ENCODE peak calls at places on chromosomes 4 and X, in five cellular contexts. T, P, L, E and N are unnamed samples.

GRCh38 chr4:40731792-40732245 is 17.9 kb upstream of the NSUN7 start:
- DNase-seq in P (peak; percentile 75), T (no peak), E (peak; percentile 45), L (no peak), N (no peak)

GRCh38 chr4:47933798-47934197 is 19.4 kb upstream of the NFXL1 start:
- DNase-seq in T (no peak), L (peak; percentile 41), P (no peak), E (no peak), N (no peak)

GRCh38 chrX:134602410-134602809 is 55.9 kb downstream of the PLAC1 start:
- DNase-seq in P (no peak), L (no peak), T (no peak), E (no peak), N (no peak)

GRCh38 chrX:72243472-72243871 is 4.6 kb upstream of the ERCC6L start:
- DNase-seq in P (no peak), T (no peak), L (no peak), E (no peak), N (no peak)

GRCh38 chr4:124019749-124020549 is 623.4 kb downstream of the SPRY1 start:
- DNase-seq in E (no peak), P (no peak), T (no peak), L (no peak), N (no peak)

GRCh38 chr4:176065365-176066249 is at the start of gene WDR17:
- DNase-seq in L (peak; percentile 66), T (peak; percentile 99), E (peak; percentile 86), P (peak; percentile 93), N (peak; percentile 89)

GRCh38 chr4:106691749-106692148 is 323.2 kb upstream of the GIMD1 start:
- DNase-seq in E (no peak), L (no peak), P (no peak), T (no peak), N (no peak)

GRCh38 chr4:68250151-68250930 is 4.8 kb upstream of the TMPRSS11B start:
- DNase-seq in P (no peak), L (no peak), E (no peak), T (no peak), N (no peak)

GRCh38 chr4:38529189-38530115 is 134.5 kb upstream of the KLF3 start:
- DNase-seq in P (peak; percentile 65), L (peak; percentile 92), T (peak; percentile 49), E (peak; percentile 67), N (no peak)

GRCh38 chrX:17377047-17377692 is 2.2 kb downstream of the NHS start:
- DNase-seq in E (peak; percentile 51), T (peak; percentile 68), L (peak; percentile 74), P (peak; percentile 32), N (peak; percentile 76)

GRCh38 chr4:80787306-80787705 is 243.2 kb upstream of the BMP3 start:
- DNase-seq in T (no peak), L (no peak), P (no peak), E (no peak), N (no peak)

GRCh38 chr4:168654206-168655174 is 157.6 kb downstream of the PALLD start:
- DNase-seq in T (peak; percentile 63), L (peak; percentile 49), E (peak; percentile 80), P (no peak), N (no peak)

GRCh38 chrX:66221856-66222255 is 57.8 kb downstream of the HEPH start:
- DNase-seq in L (no peak), P (no peak), T (no peak), E (no peak), N (no peak)

GRCh38 chr4:69088473-69088872 is 7.8 kb upstream of the UGT2B7 start:
- DNase-seq in T (no peak), L (no peak), P (no peak), E (no peak), N (no peak)

GRCh38 chr4:15457401-15458201 is 12.1 kb upstream of the CC2D2A start:
- DNase-seq in L (no peak), T (no peak), E (no peak), P (no peak), N (no peak)

GRCh38 chrX:100643943-100644587 is at the start of gene SRPX2:
- DNase-seq in E (peak; percentile 50), P (peak; percentile 39), L (peak; percentile 90), T (no peak), N (no peak)

GRCh38 chr4:26020083-26020668 is 106.2 kb downstream of the SMIM20 start:
- DNase-seq in P (peak; percentile 39), E (no peak), L (no peak), T (no peak), N (no peak)

GRCh38 chrX:80876877-80877276 is 67.2 kb upstream of the BRWD3 start:
- DNase-seq in T (no peak), E (no peak), L (no peak), P (no peak), N (no peak)

GRCh38 chrX:103446665-103447302 is 70.4 kb downstream of the BEX3 start:
- DNase-seq in L (no peak), T (peak; percentile 71), P (no peak), E (no peak), N (no peak)

GRCh38 chr4:18938343-18939109 is 917.0 kb upstream of the LCORL start:
- DNase-seq in T (no peak), E (no peak), P (no peak), L (no peak), N (no peak)

GRCh38 chr4:43234626-43235025 is 342.1 kb downstream of the GRXCR1 start:
- DNase-seq in L (no peak), T (peak; percentile 52), E (no peak), P (no peak), N (no peak)

GRCh38 chrX:28628101-28628500 is 40.9 kb downstream of the IL1RAPL1 start:
- DNase-seq in P (no peak), E (no peak), T (no peak), L (no peak), N (no peak)

GRCh38 chr4:38195911-38196310 is 235.7 kb downstream of the PTTG2 start:
- DNase-seq in P (no peak), L (no peak), T (no peak), E (no peak), N (no peak)

GRCh38 chr4:74042681-74043080 is 4.2 kb upstream of the CXCL3 start:
- DNase-seq in E (peak; percentile 43), P (no peak), T (peak; percentile 61), L (no peak), N (no peak)

GRCh38 chr4:1019726-1020470 is 8.5 kb downstream of the FGFRL1 start:
- DNase-seq in L (no peak), T (peak; percentile 85), P (no peak), E (no peak), N (no peak)

GRCh38 chr4:1022739-1023066 is 11.3 kb downstream of the FGFRL1 start:
- DNase-seq in P (no peak), L (no peak), E (peak; percentile 38), T (no peak), N (no peak)

GRCh38 chr4:1022051-1022738 is 10.8 kb downstream of the FGFRL1 start:
- DNase-seq in E (no peak), T (no peak), P (no peak), L (no peak), N (no peak)

GRCh38 chr4:1023241-1023640 is 11.8 kb downstream of the FGFRL1 start:
- DNase-seq in E (no peak), L (no peak), T (no peak), P (no peak), N (no peak)

DNA sequence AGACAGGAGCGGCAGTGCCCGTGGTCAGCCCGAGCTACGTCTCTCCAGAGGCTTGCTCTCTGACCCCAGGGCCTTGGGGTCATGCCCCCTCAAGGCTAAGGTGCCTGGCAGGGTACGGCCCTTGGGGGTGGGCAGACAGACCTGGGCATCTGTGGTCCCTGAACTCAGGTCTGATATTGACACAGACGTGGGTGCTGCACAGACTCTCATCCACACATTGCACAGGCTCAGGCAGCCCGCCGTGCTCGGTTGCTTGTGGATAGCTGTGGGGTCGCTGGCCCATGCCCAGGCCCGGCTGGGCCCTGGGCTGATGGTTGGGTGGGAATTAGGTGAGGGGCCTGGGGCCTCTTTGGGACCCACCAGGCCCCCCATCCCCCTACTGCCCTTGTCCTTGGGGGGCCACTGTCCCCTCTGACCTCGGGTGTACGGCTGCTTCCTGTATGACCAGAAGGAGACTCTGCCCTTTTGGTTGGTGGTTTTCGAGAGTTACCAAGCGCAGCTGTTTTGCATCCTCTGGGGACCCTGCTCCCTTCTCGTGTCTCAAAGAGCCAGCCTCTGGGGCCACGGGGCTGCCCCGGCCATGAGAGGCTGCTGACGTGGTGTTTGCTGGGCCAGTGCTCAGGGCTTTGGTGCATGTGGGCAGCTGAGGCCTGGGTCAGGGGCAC is 10.1 kb downstream of the FGFRL1 start:
- DNase-seq in P (no peak), L (no peak), T (no peak), E (peak; percentile 55), N (no peak)
- H3K27ac ChIP-seq in P (no peak overlapping the region), L (no peak overlapping the region), T (no peak overlapping the region), E (no peak overlapping the region), N (no peak overlapping the region)

GRCh38 chr4:186569533-186570192 is 14.3 kb upstream of the MTNR1A start:
- DNase-seq in L (no peak), P (no peak), E (no peak), T (no peak), N (no peak)
- H3K4me3 ChIP-seq in L (no peak overlapping the region), P (no peak overlapping the region), E (peak overlapping the region; percentile 19), T (no peak overlapping the region), N (peak overlapping the region; percentile 60)

DNA sequence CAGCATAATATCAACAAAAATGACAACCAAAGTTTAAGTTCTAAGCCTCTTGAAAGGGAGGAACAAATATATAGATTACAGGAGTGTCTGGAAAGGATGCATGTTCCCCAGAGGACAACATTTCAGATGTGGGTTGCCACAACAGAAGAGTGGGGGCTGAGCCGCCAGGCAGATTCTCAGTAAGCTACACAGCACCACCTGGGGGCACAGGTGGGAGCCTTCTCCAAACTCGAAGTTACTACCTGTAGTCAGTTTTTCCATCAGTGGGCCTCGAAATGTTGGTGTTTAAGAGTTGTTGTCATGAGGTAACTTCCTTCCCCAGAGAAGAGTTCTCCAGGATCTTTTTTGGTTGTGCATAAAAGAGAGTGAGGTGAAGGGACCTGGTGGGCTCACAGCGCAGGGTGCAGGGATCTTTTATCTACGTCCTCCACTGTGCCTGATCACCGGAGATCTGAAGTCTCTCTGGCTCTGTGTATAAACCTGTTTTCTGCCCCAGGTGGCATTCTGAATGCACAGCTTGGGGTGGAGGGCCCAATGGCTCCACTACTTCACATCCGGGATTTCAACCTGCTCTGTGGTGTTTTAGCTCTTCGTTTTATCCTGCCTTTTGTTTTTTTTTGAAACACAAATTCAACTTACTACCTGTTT is 58.4 kb upstream of the STS start:
- DNase-seq in T (peak; percentile 76), L (no peak), P (no peak), E (no peak), N (no peak)
- TF ChIP-seq CTCF in T (peak; percentile 85), L (peak; percentile 27), P (no peak), E (no peak), N (no peak)

GRCh38 chr4:13133700-13134099 is 350.4 kb downstream of the RAB28 start:
- DNase-seq in L (no peak), E (no peak), P (no peak), T (no peak), N (no peak)

GRCh38 chr4:13143234-13143633 is 340.9 kb downstream of the RAB28 start:
- DNase-seq in T (no peak), E (no peak), L (no peak), P (no peak), N (no peak)

GRCh38 chr4:13142191-13142590 is 341.9 kb downstream of the RAB28 start:
- DNase-seq in P (no peak), T (no peak), L (no peak), E (no peak), N (no peak)

DNA sequence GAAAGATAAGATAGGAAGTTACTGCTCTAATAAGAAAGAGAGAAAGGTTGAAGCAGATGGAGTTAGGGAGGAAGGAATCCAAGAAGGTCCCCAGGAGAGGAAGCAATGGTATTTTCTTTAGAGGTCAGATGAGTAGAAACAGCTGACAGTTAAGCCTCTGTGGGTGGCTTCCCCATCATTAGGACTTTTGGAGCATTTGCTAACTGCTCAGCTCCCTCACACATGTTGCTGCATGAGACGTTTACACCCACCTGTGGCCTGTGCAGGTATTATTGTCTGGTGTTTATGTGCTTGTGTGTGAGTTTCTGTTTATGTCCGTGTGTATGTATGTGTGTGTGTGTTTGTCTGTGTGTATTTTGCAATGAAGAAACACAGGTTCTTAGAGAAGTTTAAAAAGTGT is 346.7 kb downstream of the RAB28 start:
- DNase-seq in E (no peak), L (no peak), T (no peak), P (no peak), N (no peak)
- H3K27ac ChIP-seq in E (no peak overlapping the region), L (no peak overlapping the region), T (no peak overlapping the region), P (no peak overlapping the region), N (no peak overlapping the region)